ENCODE peak calls at places on chromosomes 6 and 20, in six cellular contexts. K is GM12865; Y is fibroblast of pulmonary artery; I is CD8-positive, alpha-beta T cell; O is body of pancreas; A is transverse colon. N is an unnamed sample.

GRCh38 chr6:34155471-34156300 is 9.8 kb upstream of the GRM4 start:
- DNase-seq in A (no peak), K (no peak), I (no peak), O (no peak), Y (no peak), N (no peak)

GRCh38 chr6:10138917-10139316 is 276.0 kb downstream of the TFAP2A start:
- DNase-seq in A (no peak), Y (peak; percentile 7), I (no peak), O (no peak), K (peak; percentile 21), N (no peak)

GRCh38 chr6:68633654-68634502 is 1.2 kb upstream of the ADGRB3 start:
- DNase-seq in I (no peak), A (no peak), Y (no peak), O (no peak), K (no peak), N (no peak)

GRCh38 chr6:3260772-3261517 is 2.2 kb downstream of the PSMG4 start:
- DNase-seq in Y (no peak), K (no peak), O (no peak), I (no peak), A (no peak), N (no peak)

GRCh38 chr6:142851601-142852000 is 93.4 kb downstream of the HIVEP2 start:
- DNase-seq in Y (no peak), K (peak; percentile 61), O (no peak), I (no peak), A (no peak), N (no peak)

GRCh38 chr6:2945069-2945452 is 26.3 kb downstream of the SERPINB6 start:
- DNase-seq in K (no peak), A (no peak), O (no peak), I (no peak), Y (no peak), N (no peak)

GRCh38 chr6:11236351-11236750 is 3.9 kb upstream of the NEDD9 start:
- DNase-seq in O (no peak), K (peak; percentile 67), Y (no peak), I (no peak), A (no peak), N (no peak)

GRCh38 chr6:35213824-35214756 is at the start of gene SCUBE3:
- DNase-seq in Y (peak; percentile 36), A (no peak), I (no peak), O (peak; percentile 20), K (peak; percentile 20), N (no peak)

GRCh38 chr6:84346372-84346771 is 118.9 kb upstream of the CEP162 start:
- DNase-seq in Y (peak; percentile 9), K (no peak), O (no peak), I (no peak), A (no peak), N (no peak)

GRCh38 chr20:51193066-51193772 is 170.3 kb upstream of the KCNG1 start:
- DNase-seq in K (no peak), Y (peak; percentile 43), I (no peak), A (no peak), O (no peak), N (no peak)

GRCh38 chr6:53527249-53527765 is 17.6 kb downstream of the GCLC start:
- DNase-seq in Y (no peak), A (no peak), K (no peak), O (no peak), I (no peak), N (no peak)

GRCh38 chr6:109740787-109741186 is 49.7 kb downstream of the FIG4 start:
- DNase-seq in K (no peak), A (no peak), I (no peak), O (no peak), Y (no peak), N (no peak)

GRCh38 chr6:108837236-108837971 is 10.8 kb upstream of the ARMC2 start:
- DNase-seq in Y (no peak), K (no peak), A (no peak), O (no peak), I (no peak), N (no peak)

GRCh38 chr20:41412324-41412723 is 45.7 kb upstream of the EMILIN3 start:
- DNase-seq in A (no peak), O (no peak), Y (no peak), I (no peak), K (no peak), N (no peak)

GRCh38 chr6:162100091-162100490 is 627.5 kb downstream of the PRKN start:
- DNase-seq in K (no peak), A (no peak), Y (peak; percentile 33), O (no peak), I (no peak), N (no peak)

GRCh38 chr6:4491501-4492260 is 284.5 kb upstream of the CDYL start:
- DNase-seq in A (no peak), Y (peak; percentile 72), I (no peak), O (no peak), K (no peak), N (no peak)

GRCh38 chr20:642398-643174 is 10.4 kb downstream of the SRXN1 start:
- DNase-seq in I (no peak), A (no peak), O (peak; percentile 41), K (no peak), Y (no peak), N (no peak)

GRCh38 chr6:4973972-4974885 is 29.6 kb downstream of the RPP40 start:
- DNase-seq in A (no peak), I (no peak), Y (peak; percentile 34), K (no peak), O (peak; percentile 14), N (no peak)

GRCh38 chr20:62408640-62409039 is 1.6 kb upstream of the CABLES2 start:
- DNase-seq in Y (no peak), A (no peak), O (no peak), K (no peak), I (no peak), N (no peak)

GRCh38 chr20:10075606-10076005 is 40.8 kb downstream of the ANKEF1 start:
- DNase-seq in K (no peak), I (no peak), Y (no peak), A (no peak), O (no peak), N (no peak)

GRCh38 chr6:52077961-52078613 is 9.3 kb downstream of the PKHD1 start:
- DNase-seq in Y (no peak), I (no peak), K (no peak), A (no peak), O (peak; percentile 21), N (no peak)

GRCh38 chr20:62617711-62618483 is 24.4 kb upstream of the SLCO4A1 start:
- DNase-seq in K (peak; percentile 71), O (peak; percentile 28), I (peak; percentile 40), Y (no peak), A (peak; percentile 47), N (no peak)

GRCh38 chr20:61168605-61169004 is 83.5 kb upstream of the CDH4 start:
- DNase-seq in I (no peak), Y (no peak), O (no peak), K (no peak), A (no peak), N (no peak)

GRCh38 chr20:19336601-19337000 is 124.2 kb downstream of the SLC24A3 start:
- DNase-seq in I (no peak), Y (no peak), A (no peak), O (no peak), K (no peak), N (no peak)

GRCh38 chr20:35954200-35954906 is at the start of gene SCAND1:
- DNase-seq in A (peak; percentile 96), I (peak; percentile 95), Y (peak; percentile 97), O (peak; percentile 96), K (peak; percentile 100), N (peak; percentile 98)

GRCh38 chr6:20693466-20694063 is 159.3 kb downstream of the CDKAL1 start:
- DNase-seq in Y (no peak), O (no peak), K (no peak), A (no peak), I (no peak), N (no peak)

GRCh38 chr6:116229287-116229913 is 24.5 kb downstream of the TSPYL4 start:
- DNase-seq in K (peak; percentile 29), Y (peak; percentile 97), O (peak; percentile 58), A (peak; percentile 65), I (no peak), N (no peak)

DNA sequence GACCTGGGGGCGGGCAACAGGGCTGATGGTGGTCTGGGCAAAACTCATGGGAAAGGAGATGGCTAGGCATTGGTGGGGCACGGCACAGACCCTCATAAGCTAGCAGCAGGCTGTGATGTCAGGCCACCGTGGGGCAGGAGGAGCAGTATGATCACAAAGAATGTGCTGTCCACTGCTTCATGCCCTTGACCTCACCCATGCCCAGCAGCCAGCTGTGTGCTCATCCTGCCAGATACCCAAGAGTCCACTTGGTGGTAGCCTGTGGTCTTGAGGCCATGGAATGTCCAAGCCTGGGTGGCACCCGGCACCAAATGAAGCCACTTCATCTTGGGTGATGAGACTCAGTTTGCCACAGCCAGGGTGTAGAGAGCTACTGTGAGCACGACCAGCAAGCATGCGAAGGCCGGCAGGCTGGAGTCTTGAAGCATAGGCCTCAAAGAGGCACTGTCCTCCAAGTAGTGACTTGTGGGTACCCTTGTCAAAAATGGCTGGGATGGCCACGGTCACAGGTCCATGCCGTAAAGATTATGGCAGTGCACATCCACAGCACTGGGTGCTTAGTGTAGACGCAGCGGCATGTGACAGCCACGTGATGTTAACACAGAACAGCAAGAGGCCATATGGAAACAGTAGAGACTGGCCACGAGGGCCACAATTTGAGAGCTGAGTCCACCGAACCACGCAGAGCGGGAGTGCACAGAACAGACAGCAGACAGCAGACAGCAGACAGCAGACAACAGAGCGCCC is 19.0 kb downstream of the PLAGL2 start:
- DNase-seq in O (no peak), K (no peak), Y (no peak), I (no peak), A (no peak), N (no peak)
- TF ChIP-seq CTCF in O (no peak), K (no peak), Y (no peak), I (no peak), A (no peak), N (no peak)

GRCh38 chr6:42959917-42960242 is 674 bp upstream of the GNMT start:
- DNase-seq in A (no peak), I (no peak), Y (no peak), K (no peak), O (no peak), N (no peak)
- H3K4me3 ChIP-seq in A (no peak overlapping the region), I (peak overlapping the region; percentile 73), Y (peak overlapping the region; percentile 44), K (no peak overlapping the region), O (peak overlapping the region; percentile 53), N (peak overlapping the region; percentile 36)

GRCh38 chr20:64030371-64031134 is 5.4 kb upstream of the C20orf204 start:
- DNase-seq in O (no peak), A (peak; percentile 49), I (no peak), Y (no peak), K (no peak), N (no peak)
- TF ChIP-seq CTCF in O (no peak), A (no peak), I (no peak), Y (no peak), K (no peak), N (no peak)

DNA sequence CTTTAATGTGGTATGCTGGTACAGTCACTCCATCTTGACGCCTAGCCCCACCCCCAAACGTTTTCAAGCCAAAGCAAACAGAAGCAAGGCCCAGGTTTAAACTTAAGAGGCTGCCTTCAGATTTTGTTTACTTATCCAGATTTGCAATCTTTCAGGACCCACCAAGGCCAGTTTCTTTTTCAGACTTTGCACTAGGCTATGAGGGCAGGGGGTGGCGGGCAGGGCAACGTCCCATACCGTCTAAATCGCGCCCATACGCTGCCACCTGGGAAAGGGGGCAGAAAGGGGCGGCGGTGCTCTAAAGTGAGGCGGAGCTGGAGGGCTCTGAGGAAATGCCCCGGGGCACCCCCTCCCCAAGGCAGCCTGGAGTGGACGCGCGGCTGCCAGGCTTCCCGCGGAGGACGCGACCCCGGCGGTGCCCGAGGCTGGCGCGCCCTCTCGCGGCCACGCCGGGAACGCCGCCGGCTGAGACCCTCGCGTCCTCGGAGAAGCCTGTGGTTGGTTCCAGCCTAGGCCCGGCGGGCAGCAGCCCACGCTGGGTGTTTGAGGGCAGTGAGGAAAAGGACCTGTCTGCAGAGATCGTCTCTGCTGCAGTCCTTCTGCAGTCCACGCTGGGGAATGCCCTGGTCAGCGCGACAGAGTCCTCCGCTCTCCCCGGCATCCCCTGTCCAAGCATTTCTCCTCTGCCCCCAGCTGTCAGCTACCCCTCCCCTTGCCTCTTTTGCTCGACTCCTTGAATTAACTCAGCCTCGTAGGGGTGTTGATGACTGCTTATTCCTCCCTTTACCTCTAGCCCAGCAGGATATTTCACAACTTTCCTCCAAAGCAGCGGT is 129.2 kb upstream of the PRND start:
- DNase-seq in A (peak; percentile 38), O (peak; percentile 78), Y (peak; percentile 28), I (peak; percentile 50), K (peak; percentile 18), N (no peak)
- H3K4me3 ChIP-seq in A (no peak overlapping the region), O (no peak overlapping the region), Y (peak overlapping the region; percentile 46), I (peak overlapping the region; percentile 61), K (no peak overlapping the region), N (no peak overlapping the region)